ENCODE peak calls at places on chromosome 16, in four cellular contexts. D is astrocyte, V is A549, A is hepatocyte. P is an unnamed sample.

GRCh38 chr16:27452569-27453475 is 50.8 kb downstream of the IL21R start:
- DNase-seq in A (no peak), D (no peak), V (no peak), P (no peak)

GRCh38 chr16:17416461-17417221 is 54.1 kb downstream of the XYLT1 start:
- DNase-seq in D (peak; percentile 41), A (peak; percentile 24), V (no peak), P (peak; percentile 23)

GRCh38 chr16:16073884-16074781 is 124.7 kb downstream of the ABCC1 start:
- DNase-seq in D (peak; percentile 95), A (peak; percentile 59), V (peak; percentile 75), P (peak; percentile 56)

GRCh38 chr16:74034862-74035261 is 261.8 kb upstream of the PSMD7 start:
- DNase-seq in A (peak; percentile 50), V (peak; percentile 19), D (no peak), P (peak; percentile 37)

GRCh38 chr16:3601614-3602319 is 9.6 kb downstream of the SLX4 start:
- DNase-seq in V (no peak), D (no peak), A (no peak), P (no peak)

GRCh38 chr16:2420035-2420434 is 9.2 kb upstream of the CCNF start:
- DNase-seq in D (no peak), V (no peak), A (no peak), P (no peak)

GRCh38 chr16:1642148-1642547 is 30.0 kb downstream of the CRAMP1 start:
- DNase-seq in A (no peak), D (no peak), V (no peak), P (no peak)

GRCh38 chr16:70453891-70454220 is 539 bp upstream of the FCSK start:
- DNase-seq in D (peak; percentile 27), V (no peak), A (peak; percentile 53), P (no peak)

GRCh38 chr16:15674571-15674970 is 24.5 kb downstream of the NDE1 start:
- DNase-seq in D (no peak), V (no peak), A (no peak), P (no peak)

GRCh38 chr16:72932050-72932449 is 115.9 kb downstream of the ZFHX3 start:
- DNase-seq in A (no peak), D (no peak), V (no peak), P (no peak)

GRCh38 chr16:10001258-10001785 is 180.9 kb downstream of the GRIN2A start:
- DNase-seq in V (no peak), D (no peak), A (no peak), P (no peak)

GRCh38 chr16:51153275-51153991 is 2.4 kb upstream of the SALL1 start:
- DNase-seq in A (no peak), V (no peak), D (no peak), P (no peak)

GRCh38 chr16:50668368-50669008 is 12.6 kb downstream of the SNX20 start:
- DNase-seq in V (no peak), D (no peak), A (no peak), P (peak; percentile 46)

GRCh38 chr16:73196670-73197069 is 148.7 kb upstream of the ZFHX3 start:
- DNase-seq in D (peak; percentile 35), V (peak; percentile 81), A (peak; percentile 72), P (peak; percentile 94)

GRCh38 chr16:78650675-78651074 is 551.2 kb downstream of the WWOX start:
- DNase-seq in A (no peak), V (no peak), D (no peak), P (no peak)

GRCh38 chr16:74700206-74701040 is at the start of gene MLKL:
- DNase-seq in A (peak; percentile 58), D (peak; percentile 38), V (peak; percentile 66), P (peak; percentile 36)

GRCh38 chr16:25212636-25213035 is 4.1 kb upstream of the AQP8 start:
- DNase-seq in V (no peak), D (peak; percentile 10), A (no peak), P (no peak)

GRCh38 chr16:15450624-15451023 is 16.2 kb downstream of the BMERB1 start:
- DNase-seq in D (no peak), A (no peak), V (no peak), P (no peak)

GRCh38 chr16:66359811-66360608 is 6.5 kb upstream of the CDH5 start:
- DNase-seq in D (no peak), V (no peak), A (no peak), P (no peak)

GRCh38 chr16:50498756-50499155 is 49.4 kb upstream of the NKD1 start:
- DNase-seq in D (no peak), A (no peak), V (no peak), P (no peak)

GRCh38 chr16:51592013-51592501 is 441.0 kb upstream of the SALL1 start:
- DNase-seq in A (peak; percentile 22), V (no peak), D (no peak), P (no peak)

GRCh38 chr16:12646490-12647274 is 157.0 kb downstream of the CPPED1 start:
- DNase-seq in A (no peak), D (peak; percentile 6), V (peak; percentile 45), P (no peak)

GRCh38 chr16:2825899-2826298 is 4.2 kb upstream of the ZG16B start:
- DNase-seq in V (no peak), D (no peak), A (no peak), P (no peak)

GRCh38 chr16:84303023-84303422 is 8.3 kb downstream of the WFDC1 start:
- DNase-seq in V (no peak), A (peak; percentile 40), D (peak; percentile 80), P (no peak)

GRCh38 chr16:19662351-19662750 is 55.7 kb downstream of the KNOP1 start:
- DNase-seq in A (no peak), D (no peak), V (no peak), P (no peak)

GRCh38 chr16:74775255-74775654 is 635 bp upstream of the FA2H start:
- DNase-seq in D (no peak), V (no peak), A (no peak), P (no peak)

GRCh38 chr16:54923055-54923473 is 7.6 kb upstream of the IRX5 start:
- DNase-seq in A (no peak), D (no peak), V (no peak), P (no peak)

GRCh38 chr16:87447323-87447722 is 45.5 kb downstream of the ZCCHC14 start:
- DNase-seq in V (no peak), A (no peak), D (peak; percentile 91), P (no peak)

GRCh38 chr16:5175263-5175662 is 77.7 kb upstream of the EEF2KMT start:
- DNase-seq in V (no peak), A (no peak), D (no peak), P (no peak)

GRCh38 chr16:85879975-85880831 is 18.8 kb upstream of the IRF8 start:
- DNase-seq in D (no peak), A (no peak), V (no peak), P (peak; percentile 60)

GRCh38 chr16:27724491-27724878 is 174.5 kb downstream of the KATNIP start:
- DNase-seq in V (no peak), A (no peak), D (no peak), P (no peak)

GRCh38 chr16:68447721-68448359 is 468 bp downstream of the SMPD3 start:
- DNase-seq in D (no peak), A (no peak), V (no peak), P (no peak)

GRCh38 chr16:81445926-81446317 is 1.3 kb downstream of the CMIP start:
- DNase-seq in V (no peak), A (no peak), D (no peak), P (no peak)

GRCh38 chr16:582614-583331 is 7.1 kb upstream of the RAB40C start:
- DNase-seq in A (no peak), V (no peak), D (no peak), P (no peak)
- H3K4me2 ChIP-seq in A (no peak overlapping the region), V (no peak overlapping the region), D (no peak overlapping the region), P (no peak overlapping the region)

GRCh38 chr16:71707199-71707598 is 17.3 kb downstream of the PHLPP2 start:
- DNase-seq in V (no peak), D (no peak), A (no peak), P (no peak)

GRCh38 chr16:71708696-71709095 is 15.8 kb downstream of the PHLPP2 start:
- DNase-seq in V (no peak), A (no peak), D (no peak), P (no peak)

GRCh38 chr16:71698491-71698890 is 26.0 kb downstream of the PHLPP2 start:
- DNase-seq in D (no peak), V (no peak), A (no peak), P (no peak)

GRCh38 chr16:71700822-71701221 is 23.7 kb downstream of the PHLPP2 start:
- DNase-seq in D (no peak), V (no peak), A (no peak), P (no peak)

GRCh38 chr16:71703324-71703723 is 21.2 kb downstream of the PHLPP2 start:
- DNase-seq in D (no peak), A (no peak), V (no peak), P (no peak)
- H3K4me2 ChIP-seq in D (no peak overlapping the region), A (no peak overlapping the region), V (no peak overlapping the region), P (no peak overlapping the region)

GRCh38 chr16:57797216-57797525 is 5.1 kb downstream of the KIFC3 start:
- DNase-seq in V (no peak), A (no peak), D (no peak), P (no peak)
- H3K4me2 ChIP-seq in V (peak overlapping the region; percentile 100), A (peak overlapping the region; percentile 90), D (no peak overlapping the region), P (peak overlapping the region; percentile 49)

GRCh38 chr16:89600956-89601355 is 12.5 kb upstream of the DPEP1 start:
- DNase-seq in D (no peak), V (no peak), A (no peak), P (no peak)

GRCh38 chr16:89602952-89603590 is 10.4 kb upstream of the DPEP1 start:
- DNase-seq in V (no peak), D (no peak), A (no peak), P (no peak)

GRCh38 chr16:89600427-89600826 is 13.0 kb upstream of the DPEP1 start:
- DNase-seq in V (no peak), A (no peak), D (no peak), P (no peak)

GRCh38 chr16:89601906-89602272 is 11.6 kb upstream of the DPEP1 start:
- DNase-seq in A (no peak), D (peak; percentile 33), V (no peak), P (no peak)

GRCh38 chr16:89602273-89602951 is 11.0 kb upstream of the DPEP1 start:
- DNase-seq in A (peak; percentile 80), V (peak; percentile 55), D (peak; percentile 86), P (peak; percentile 23)
- H3K4me2 ChIP-seq in A (peak overlapping the region; percentile 67), V (peak overlapping the region; percentile 54), D (peak overlapping the region; percentile 78), P (peak overlapping the region; percentile 26)

GRCh38 chr16:21589551-21589950 is 9.8 kb upstream of the METTL9 start:
- DNase-seq in D (no peak), A (no peak), V (no peak), P (no peak)
- H3K4me2 ChIP-seq in D (no peak overlapping the region), A (no peak overlapping the region), V (no peak overlapping the region), P (no peak overlapping the region)

GRCh38 chr16:58474296-58474695 is 25.6 kb upstream of the NDRG4 start:
- DNase-seq in A (no peak), D (no peak), V (no peak), P (no peak)
- H3K4me2 ChIP-seq in A (no peak overlapping the region), D (no peak overlapping the region), V (no peak overlapping the region), P (no peak overlapping the region)

P was measured in trophoblast cell.